ENCODE peak calls at places on chromosomes 3 and 15, in seven cellular contexts. K, S, H, C, M, P and I are unnamed samples.
A peak's percentile ranks its signal among the peaks of the same experiment; 100 is the strongest.

GRCh38 chr3:69806735-69807438 is 67.6 kb downstream of the MITF start:
- DNase-seq in S (no peak), H (no peak), C (peak; percentile 89), P (no peak), K (no peak), M (no peak), I (peak; percentile 73)

GRCh38 chr3:136750209-136750921 is 1.8 kb downstream of the STAG1 start:
- DNase-seq in P (no peak), M (no peak), K (no peak), H (peak; percentile 9), C (peak; percentile 10), S (peak; percentile 35), I (no peak)

GRCh38 chr3:107432013-107432515 is 54.8 kb downstream of the CCDC54 start:
- DNase-seq in P (no peak), C (peak; percentile 29), H (no peak), M (no peak), S (peak; percentile 37), K (no peak), I (peak; percentile 31)

GRCh38 chr3:5068531-5068930 is 53.6 kb upstream of the ARL8B start:
- DNase-seq in M (no peak), K (no peak), C (no peak), S (no peak), H (no peak), P (no peak), I (no peak)

GRCh38 chr3:65178703-65179102 is 490.9 kb upstream of the ADAMTS9 start:
- DNase-seq in P (no peak), S (no peak), M (no peak), C (peak; percentile 44), K (no peak), H (no peak), I (peak; percentile 80)

GRCh38 chr3:17828388-17828787 is 86.0 kb upstream of the TBC1D5 start:
- DNase-seq in H (no peak), K (no peak), M (no peak), S (no peak), C (no peak), P (no peak), I (no peak)

GRCh38 chr3:187808466-187809291 is 63.4 kb upstream of the BCL6 start:
- DNase-seq in P (no peak), K (no peak), C (no peak), M (no peak), H (peak; percentile 82), S (peak; percentile 22), I (peak; percentile 79)

GRCh38 chr3:43512749-43513404 is 108.9 kb downstream of the ANO10 start:
- DNase-seq in M (no peak), S (no peak), K (no peak), H (no peak), P (no peak), C (peak; percentile 7), I (no peak)

GRCh38 chr3:184361532-184361931 is at the start of the genes CLCN2 and POLR2H:
- DNase-seq in S (peak; percentile 61), H (peak; percentile 53), M (no peak), P (no peak), K (no peak), C (peak; percentile 47), I (peak; percentile 43)

GRCh38 chr15:81386947-81387346 is 12.9 kb upstream of the TMC3 start:
- DNase-seq in H (no peak), K (no peak), S (no peak), P (no peak), M (no peak), C (no peak), I (no peak)

GRCh38 chr3:138629526-138629925 is 21.0 kb downstream of the FAIM start:
- DNase-seq in P (no peak), S (no peak), H (no peak), C (no peak), M (no peak), K (no peak), I (no peak)

GRCh38 chr3:195171093-195171873 is 99.7 kb downstream of the XXYLT1 start:
- DNase-seq in P (no peak), S (no peak), H (no peak), C (no peak), M (no peak), K (no peak), I (no peak)

GRCh38 chr3:127694467-127695215 is 21.9 kb downstream of the ABTB1 start:
- DNase-seq in P (no peak), C (peak; percentile 11), S (peak; percentile 73), M (no peak), H (peak; percentile 57), K (peak; percentile 38), I (peak; percentile 55)

GRCh38 chr3:39501982-39502837 is 34.7 kb downstream of the MOBP start:
- DNase-seq in S (no peak), P (no peak), K (no peak), M (no peak), C (no peak), H (no peak), I (no peak)

GRCh38 chr3:18351823-18352744 is 73.1 kb downstream of the SATB1 start:
- DNase-seq in M (no peak), K (no peak), S (peak; percentile 29), P (no peak), H (no peak), C (no peak), I (no peak)

GRCh38 chr3:131082246-131082645 is 55.6 kb downstream of the NEK11 start:
- DNase-seq in C (no peak), P (no peak), H (no peak), S (no peak), K (no peak), M (no peak), I (no peak)

DNA sequence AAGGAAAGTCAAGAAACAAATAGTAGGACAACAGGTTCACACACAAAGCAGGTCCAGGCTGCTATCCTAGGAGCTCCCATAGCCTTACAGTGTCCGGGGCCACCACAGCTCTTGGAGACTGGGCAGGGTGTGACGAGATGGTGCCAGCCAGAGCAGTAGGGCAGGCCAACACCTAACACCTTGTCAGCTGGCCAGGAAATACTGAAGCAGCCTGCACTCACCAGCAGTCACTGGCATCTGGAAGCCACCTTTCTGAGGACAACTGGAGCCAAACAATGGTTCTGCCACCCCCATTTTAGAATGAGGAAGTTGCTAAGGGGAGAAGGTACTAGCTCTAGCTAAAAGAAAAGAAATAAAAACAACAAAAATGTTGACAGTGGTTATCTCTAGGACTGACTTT is 47.2 kb downstream of the CCDC12 start:
- DNase-seq in K (no peak), C (no peak), M (no peak), S (peak; percentile 85), H (no peak), P (no peak), I (no peak)
- H3K4me1 ChIP-seq in K (peaks cover 42% of the 10 kb centered on the region), C (peaks cover 27% of the 10 kb centered on the region), M (peaks cover 36% of the 10 kb centered on the region), S (peaks cover 92% of the 10 kb centered on the region), H (peaks cover 43% of the 10 kb centered on the region), P (peaks cover 49% of the 10 kb centered on the region), I (peaks cover 46% of the 10 kb centered on the region)

GRCh38 chr3:58336135-58336882 is 3.6 kb downstream of the PXK start:
- DNase-seq in M (no peak), K (no peak), H (no peak), S (no peak), P (no peak), C (peak; percentile 84), I (peak; percentile 92)
- H3K4me1 ChIP-seq in M (peaks cover 8% of the 10 kb centered on the region), K (peaks cover 33% of the 10 kb centered on the region), H (peaks cover 29% of the 10 kb centered on the region), S (peaks cover 26% of the 10 kb centered on the region), P (peaks cover 5% of the 10 kb centered on the region), C (peaks cover 19% of the 10 kb centered on the region), I (peaks cover 34% of the 10 kb centered on the region)

GRCh38 chr15:68277131-68277604 is 377 bp upstream of the FEM1B start:
- DNase-seq in S (peak; percentile 42), M (no peak), C (peak; percentile 65), P (no peak), H (no peak), K (no peak), I (no peak)
- H3K4me1 ChIP-seq in S (peaks cover 60% of the 10 kb centered on the region), M (peaks cover 34% of the 10 kb centered on the region), C (peaks cover 25% of the 10 kb centered on the region), P (peaks cover 30% of the 10 kb centered on the region), H (peaks cover 78% of the 10 kb centered on the region), K (peaks cover 47% of the 10 kb centered on the region), I (peaks cover 48% of the 10 kb centered on the region)

GRCh38 chr3:133576169-133576568 is 2.7 kb downstream of the CDV3 start:
- DNase-seq in K (no peak), S (no peak), P (no peak), C (peak; percentile 25), M (no peak), H (no peak), I (no peak)
- H3K4me1 ChIP-seq in K (peaks cover 39% of the 10 kb centered on the region), S (peaks cover 56% of the 10 kb centered on the region), P (peaks cover 51% of the 10 kb centered on the region), C (peaks cover 14% of the 10 kb centered on the region), M (peaks cover 26% of the 10 kb centered on the region), H (peaks cover 58% of the 10 kb centered on the region), I (peaks cover 19% of the 10 kb centered on the region)

GRCh38 chr3:100496711-100497261 is 4.4 kb downstream of the TMEM45A start:
- DNase-seq in S (no peak), M (no peak), H (peak; percentile 31), P (no peak), K (no peak), C (peak; percentile 90), I (peak; percentile 47)

GRCh38 chr3:100503450-100503849 is 11.0 kb downstream of the TMEM45A start:
- DNase-seq in K (no peak), C (no peak), P (no peak), H (no peak), M (no peak), S (no peak), I (no peak)

GRCh38 chr3:100500320-100500880 is 8.0 kb downstream of the TMEM45A start:
- DNase-seq in S (no peak), C (no peak), M (no peak), K (no peak), P (no peak), H (no peak), I (no peak)

DNA sequence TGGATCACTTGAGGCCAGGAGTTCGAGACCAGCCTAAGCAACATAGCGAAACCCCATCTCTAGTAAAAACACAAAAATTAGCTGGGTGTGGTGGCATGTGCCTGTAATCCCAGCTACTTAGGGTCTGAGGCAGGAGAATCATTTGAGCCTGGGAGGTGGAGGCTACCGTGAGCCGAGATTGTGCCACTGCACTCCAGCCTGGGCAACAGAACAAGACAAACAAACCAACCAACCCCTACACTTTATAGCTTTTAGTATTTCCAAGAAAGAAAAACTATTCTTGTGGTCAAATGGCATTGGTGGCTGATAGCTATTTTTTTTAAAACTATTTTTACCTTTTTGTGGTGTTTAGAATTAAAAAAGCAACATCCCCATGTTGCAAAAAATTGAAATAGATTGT is 7.2 kb downstream of the TMEM45A start:
- DNase-seq in P (no peak), K (no peak), C (no peak), S (no peak), M (no peak), H (no peak), I (no peak)
- H3K4me1 ChIP-seq in P (no peaks in the 10 kb centered on the region), K (peaks cover 15% of the 10 kb centered on the region), C (no peaks in the 10 kb centered on the region), S (no peaks in the 10 kb centered on the region), M (peaks cover 3% of the 10 kb centered on the region), H (peaks cover 30% of the 10 kb centered on the region), I (peaks cover 17% of the 10 kb centered on the region)

GRCh38 chr3:38490288-38490860 is 5.8 kb upstream of the EXOG start:
- DNase-seq in H (no peak), S (no peak), M (no peak), K (no peak), P (no peak), C (no peak), I (no peak)
- H3K4me1 ChIP-seq in H (no peaks in the 10 kb centered on the region), S (no peaks in the 10 kb centered on the region), M (no peaks in the 10 kb centered on the region), K (no peaks in the 10 kb centered on the region), P (no peaks in the 10 kb centered on the region), C (no peaks in the 10 kb centered on the region), I (no peaks in the 10 kb centered on the region)

DNA sequence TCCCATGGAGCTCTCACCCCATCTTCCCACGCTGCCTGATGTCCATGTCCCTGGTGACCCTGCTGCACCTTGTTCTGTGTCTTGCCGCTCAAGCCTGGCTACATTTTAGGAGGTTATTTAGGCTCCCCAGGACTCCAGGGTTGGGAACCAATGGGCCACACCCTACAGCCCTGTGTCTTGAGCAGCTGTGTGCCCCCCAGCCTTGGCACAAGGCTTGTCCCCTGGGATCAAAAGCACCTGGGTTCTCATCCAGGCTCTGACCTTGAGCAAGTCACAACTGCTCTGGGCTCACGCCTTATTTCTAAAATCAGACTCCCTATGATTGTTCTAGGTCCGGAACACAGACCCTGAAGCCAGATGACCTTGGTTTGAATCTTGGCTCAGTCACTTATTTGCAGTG is 14.1 kb downstream of the SPSB4 start:
- DNase-seq in M (no peak), K (no peak), P (no peak), C (no peak), S (no peak), H (no peak), I (no peak)
- H3K4me1 ChIP-seq in M (no peaks in the 10 kb centered on the region), K (no peaks in the 10 kb centered on the region), P (no peaks in the 10 kb centered on the region), C (no peaks in the 10 kb centered on the region), S (no peaks in the 10 kb centered on the region), H (no peaks in the 10 kb centered on the region), I (no peaks in the 10 kb centered on the region)